ENCODE peak calls at places on chromosomes 3 and 15, in ten cellular contexts. G is right cardiac atrium; Z is ascending aorta; T is testis; S is esophagus squamous epithelium; X is T-helper 2 cell; D is NCI-H1417; C is HFF-Myc; J is stomach; F is stimulated activated CD8-positive, alpha-beta memory T cell treated with anti-CD3 and anti-CD28 coated beads, Interleukin-12 subunit alpha, Interleukin-12 subunit beta, amount 100 ng/mL, for 4 hours. R is an unnamed sample.

GRCh38 chr3:175002732-175003143 is 143.6 kb downstream of the NAALADL2 start:
- DNase-seq in G (no peak), Z (no peak), T (no peak), S (no peak), X (no peak), D (no peak), C (peak), J (no peak), F (no peak), R (no peak)

GRCh38 chr3:181533811-181534210 is 177.9 kb upstream of the SOX2 start:
- DNase-seq in G (no peak), Z (no peak), T (no peak), S (no peak), X (no peak), D (peak), C (no peak), J (no peak), F (no peak), R (no peak)

GRCh38 chr15:98288091-98288590 is 327.6 kb downstream of the ARRDC4 start:
- DNase-seq in G (no peak), Z (no peak), T (no peak), S (no peak), X (no peak), D (no peak), C (no peak), J (no peak), F (no peak), R (no peak)

GRCh38 chr15:28006116-28006911 is 92.8 kb downstream of the OCA2 start:
- DNase-seq in G (no peak), Z (no peak), T (no peak), S (no peak), X (no peak), D (no peak), C (no peak), J (no peak), F (no peak), R (no peak)

GRCh38 chr3:71548995-71549394 is 34.5 kb downstream of the FOXP1 start:
- DNase-seq in G (no peak), Z (no peak), T (no peak), S (no peak), X (no peak), D (no peak), C (no peak), J (no peak), F (no peak), R (no peak)

GRCh38 chr15:34993413-34993812 is 5.3 kb upstream of the ZNF770 start:
- DNase-seq in G (no peak), Z (no peak), T (no peak), S (no peak), X (peak), D (no peak), C (no peak), J (no peak), F (no peak), R (no peak)

GRCh38 chr3:73604491-73604890 is 20.2 kb downstream of the PDZRN3 start:
- DNase-seq in G (no peak), Z (no peak), T (no peak), S (no peak), X (no peak), D (no peak), C (no peak), J (no peak), F (no peak), R (no peak)

GRCh38 chr15:78685925-78686324 is 44.9 kb upstream of the CHRNB4 start:
- DNase-seq in G (no peak), Z (no peak), T (no peak), S (no peak), X (no peak), D (no peak), C (no peak), J (no peak), F (no peak), R (no peak)

GRCh38 chr15:51223771-51224229 is 114.6 kb downstream of the CYP19A1 start:
- DNase-seq in G (no peak), Z (no peak), T (no peak), S (no peak), X (peak), D (no peak), C (peak), J (no peak), F (no peak), R (no peak)

GRCh38 chr3:174342941-174343431 is 516.1 kb upstream of the NAALADL2 start:
- DNase-seq in G (no peak), Z (no peak), T (no peak), S (no peak), X (no peak), D (no peak), C (no peak), J (no peak), F (no peak), R (no peak)

GRCh38 chr3:95939235-95939824 is 875.1 kb upstream of the EPHA6 start:
- DNase-seq in G (no peak), Z (no peak), T (no peak), S (no peak), X (no peak), D (no peak), C (no peak), J (no peak), F (no peak), R (no peak)

GRCh38 chr3:9238727-9239295 is 10.6 kb downstream of the SRGAP3 start:
- DNase-seq in G (no peak), Z (no peak), T (no peak), S (no peak), X (no peak), D (no peak), C (no peak), J (no peak), F (no peak), R (no peak)

GRCh38 chr3:79139395-79140060 is 628.3 kb downstream of the ROBO1 start:
- DNase-seq in G (no peak), Z (no peak), T (no peak), S (no peak), X (no peak), D (peak), C (no peak), J (no peak), F (no peak), R (no peak)

GRCh38 chr15:88894348-88894818 is 961 bp downstream of the HAPLN3 start:
- DNase-seq in G (peak), Z (no peak), T (peak), S (no peak), X (peak), D (peak), C (no peak), J (peak), F (peak), R (peak)

GRCh38 chr15:92068121-92068520 is 214.6 kb downstream of the SLCO3A1 start:
- DNase-seq in G (no peak), Z (no peak), T (no peak), S (no peak), X (no peak), D (no peak), C (no peak), J (no peak), F (no peak), R (no peak)

GRCh38 chr3:46844851-46845250 is 18.4 kb downstream of the MYL3 start:
- DNase-seq in G (no peak), Z (no peak), T (no peak), S (no peak), X (no peak), D (no peak), C (no peak), J (no peak), F (no peak), R (no peak)

GRCh38 chr3:44518782-44519156 is 36.2 kb upstream of the ZKSCAN7 start:
- DNase-seq in G (no peak), Z (no peak), T (no peak), S (no peak), X (no peak), D (no peak), C (no peak), J (no peak), F (no peak), R (no peak)

R was measured in activated naive CD4-positive, alpha-beta T cell treated with anti-CD3 and anti-CD28 coated beads, Interleukin-2, amount 50 U/mL, for 72 hours.